ENCODE peak calls at places on chromosomes 16 and 17, in five cellular contexts. E, N, Y, I and F are unnamed samples.

GRCh38 chr17:50858486-50859225 is 7.5 kb downstream of the TOB1 start:
- DNase-seq in E (no peak), N (no peak), Y (no peak), I (no peak), F (no peak)

GRCh38 chr16:54244061-54244886 is 42.3 kb downstream of the IRX3 start:
- DNase-seq in E (no peak), N (no peak), Y (peak; percentile 98), I (peak; percentile 38), F (no peak)

GRCh38 chr16:29023279-29024278 is 38.7 kb downstream of the LAT start:
- DNase-seq in E (no peak), N (peak; percentile 31), Y (peak; percentile 38), I (no peak), F (no peak)

GRCh38 chr16:11333696-11334095 is 11.6 kb upstream of the RMI2 start:
- DNase-seq in E (no peak), N (no peak), Y (no peak), I (no peak), F (no peak)

GRCh38 chr16:700684-701584 is 4.7 kb downstream of the FBXL16 start:
- DNase-seq in E (no peak), N (no peak), Y (no peak), I (peak; percentile 62), F (no peak)

GRCh38 chr16:81823111-81823510 is 44.0 kb downstream of the PLCG2 start:
- DNase-seq in E (no peak), N (no peak), Y (peak; percentile 93), I (no peak), F (no peak)

GRCh38 chr17:82094931-82095776 is 2.9 kb downstream of the FASN start:
- DNase-seq in E (no peak), N (no peak), Y (peak; percentile 6), I (no peak), F (no peak)

GRCh38 chr17:78873519-78874340 is 29.3 kb downstream of the CEP295NL start:
- DNase-seq in E (peak; percentile 5), N (peak; percentile 97), Y (no peak), I (no peak), F (peak; percentile 40)

GRCh38 chr16:89241187-89242003 is 23.9 kb downstream of the ZNF778 start:
- DNase-seq in E (peak; percentile 45), N (peak; percentile 71), Y (peak; percentile 93), I (peak; percentile 73), F (peak; percentile 78)

GRCh38 chr17:17139972-17140589 is 66.1 kb downstream of the PLD6 start:
- DNase-seq in E (no peak), N (peak; percentile 36), Y (no peak), I (no peak), F (no peak)

GRCh38 chr17:58083491-58084316 is 485 bp downstream of the DYNLL2 start:
- DNase-seq in E (peak; percentile 3), N (peak; percentile 42), Y (peak; percentile 74), I (peak; percentile 58), F (peak; percentile 55)

GRCh38 chr16:2150418-2151187 is 2.2 kb downstream of the RAB26 start:
- DNase-seq in E (peak; percentile 49), N (no peak), Y (peak; percentile 73), I (no peak), F (no peak)

GRCh38 chr17:50844117-50844700 is 8.8 kb downstream of the WFIKKN2 start:
- DNase-seq in E (no peak), N (no peak), Y (no peak), I (no peak), F (no peak)

GRCh38 chr17:55161935-55162555 is 102.7 kb upstream of the HLF start:
- DNase-seq in E (peak; percentile 77), N (peak; percentile 82), Y (no peak), I (no peak), F (peak; percentile 69)

GRCh38 chr17:76384987-76385891 is 830 bp downstream of the SPHK1 start:
- DNase-seq in E (no peak), N (peak; percentile 60), Y (peak; percentile 26), I (no peak), F (peak; percentile 41)

GRCh38 chr16:70427786-70428177 is 11.1 kb downstream of the ST3GAL2 start:
- DNase-seq in E (no peak), N (no peak), Y (no peak), I (no peak), F (no peak)

GRCh38 chr17:17888821-17889220 is 52.0 kb upstream of the SREBF1 start:
- DNase-seq in E (no peak), N (no peak), Y (peak; percentile 26), I (no peak), F (no peak)

GRCh38 chr16:75854117-75854516 is 127.8 kb upstream of the CPHXL start:
- DNase-seq in E (no peak), N (no peak), Y (peak; percentile 7), I (no peak), F (no peak)

GRCh38 chr17:73481672-73482071 is 162.6 kb downstream of the SDK2 start:
- DNase-seq in E (no peak), N (no peak), Y (no peak), I (no peak), F (no peak)